ENCODE peak calls at places on chromosomes 3 and 15, in eight cellular contexts. R, P, Q, H, X, S, I and O are unnamed samples. For H3K36me3, the result is how much of the 10 kb centered on the place peaks cover.

GRCh38 chr3:55431041-55431440 is 56.1 kb downstream of the WNT5A start:
- DNase-seq in S (no peak), R (no peak), X (no peak), Q (no peak), I (no peak), P (no peak), H (no peak), O (no peak)

GRCh38 chr3:73855792-73856191 is 231.1 kb upstream of the PDZRN3 start:
- DNase-seq in R (no peak), P (no peak), H (no peak), X (no peak), I (no peak), Q (no peak), S (no peak), O (no peak)

GRCh38 chr15:62788224-62788623 is 254.3 kb upstream of the TPM1 start:
- DNase-seq in P (no peak), R (no peak), Q (no peak), H (no peak), S (no peak), I (no peak), X (no peak), O (no peak)

GRCh38 chr15:90465930-90466567 is 63.7 kb upstream of the CRTC3 start:
- DNase-seq in S (no peak), I (no peak), R (no peak), H (no peak), X (no peak), Q (no peak), P (no peak), O (no peak)

GRCh38 chr15:31502541-31503229 is 176.1 kb downstream of the KLF13 start:
- DNase-seq in X (no peak), Q (peak), I (no peak), R (no peak), H (no peak), S (no peak), P (no peak), O (no peak)

GRCh38 chr15:46151786-46152185 is 517.0 kb downstream of the SQOR start:
- DNase-seq in I (no peak), H (no peak), Q (no peak), P (no peak), S (no peak), X (no peak), R (no peak), O (no peak)

GRCh38 chr3:52532517-52532837 is 1.2 kb downstream of the NT5DC2 start:
- DNase-seq in Q (no peak), I (peak), S (no peak), P (peak), H (no peak), R (peak), X (no peak), O (no peak)

GRCh38 chr15:65791335-65792129 is 561 bp downstream of the DENND4A start:
- DNase-seq in P (peak), S (peak), I (peak), R (peak), Q (no peak), H (peak), X (no peak), O (no peak)

GRCh38 chr3:122101646-122102045 is 46.5 kb downstream of the CD86 start:
- DNase-seq in X (peak), Q (no peak), P (peak), R (no peak), H (peak), S (no peak), I (no peak), O (peak)

GRCh38 chr3:57918123-57918837 is 89.9 kb upstream of the FLNB start:
- DNase-seq in I (no peak), Q (no peak), H (no peak), S (no peak), X (no peak), P (no peak), R (no peak), O (no peak)

GRCh38 chr3:87247086-87247781 is 20.1 kb downstream of the CHMP2B start:
- DNase-seq in R (no peak), P (no peak), S (no peak), I (no peak), Q (no peak), H (no peak), X (no peak), O (no peak)

DNA sequence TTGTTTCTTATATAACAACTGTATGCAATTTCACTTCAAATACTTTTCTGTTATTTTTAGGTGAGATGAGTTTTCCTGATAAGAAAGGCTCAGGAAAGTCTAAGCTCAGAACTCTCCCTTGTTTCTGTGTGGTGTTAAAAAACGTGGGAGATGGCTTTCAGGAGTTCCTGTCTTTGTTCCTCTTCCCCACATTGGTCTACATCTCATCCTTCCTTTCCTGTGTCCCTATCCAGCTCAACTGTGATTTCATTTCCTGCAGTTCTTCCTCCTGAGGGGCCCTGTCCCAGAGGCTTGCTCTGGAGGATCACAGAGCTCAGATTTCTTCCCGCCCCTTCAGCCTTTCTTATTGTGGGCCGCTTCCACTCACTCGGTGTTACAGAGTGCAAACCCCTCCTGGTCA is 11.2 kb downstream of the SEC13 start:
- DNase-seq in I (no peak), Q (no peak), X (no peak), P (no peak), S (no peak), R (no peak), H (no peak), O (no peak)
- H3K4me3 ChIP-seq in I (no peak), Q (no peak), X (no peak), P (no peak), S (no peak), R (no peak), H (no peak), O (no peak)

DNA sequence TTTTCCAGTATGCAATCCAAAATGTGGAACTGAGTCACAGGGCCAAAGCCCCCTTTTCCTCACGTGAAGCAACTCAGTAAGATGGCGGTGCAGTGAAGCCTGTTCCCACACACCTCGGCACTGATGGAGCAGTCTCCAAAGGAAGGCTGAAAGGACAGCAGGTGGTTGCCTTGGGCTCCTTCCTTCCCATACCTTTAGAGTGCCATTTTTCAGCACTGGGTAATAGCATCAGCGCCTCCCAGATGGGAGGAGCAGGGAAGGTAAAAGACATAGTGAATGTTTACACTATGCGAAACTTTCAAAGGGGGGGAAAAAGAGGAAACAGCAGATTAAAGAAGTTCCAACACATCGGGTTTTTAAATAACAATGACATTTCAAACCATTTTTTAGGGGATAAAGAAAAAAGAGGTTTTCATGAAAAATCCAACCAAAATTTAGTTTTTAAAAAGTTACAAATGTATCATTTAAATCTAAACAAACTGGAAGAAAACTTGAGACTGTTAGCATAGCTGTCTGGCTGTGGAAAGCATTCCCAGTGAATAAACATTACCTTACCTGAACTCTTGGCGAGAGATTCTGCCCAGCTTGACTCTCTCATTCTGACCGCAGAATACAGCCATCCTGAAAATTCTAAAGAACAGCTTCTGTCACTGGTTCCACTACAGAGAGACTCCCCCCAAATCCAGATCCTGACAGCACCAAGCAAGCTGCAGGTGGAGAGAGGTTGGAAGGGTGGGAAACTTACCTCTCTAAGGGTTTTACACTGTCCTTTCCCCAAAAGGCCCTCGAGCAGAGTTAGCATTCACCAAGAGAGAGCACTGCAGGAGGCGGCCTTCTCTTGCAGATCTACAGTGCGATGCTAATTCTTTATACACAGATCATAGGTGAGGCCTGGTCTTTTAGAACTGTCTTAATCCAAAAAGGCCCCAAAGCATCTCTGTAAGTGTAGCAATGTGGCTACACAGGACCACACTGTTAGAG is 32.6 kb downstream of the ABCC5 start:
- DNase-seq in H (no peak), Q (no peak), X (no peak), I (no peak), R (no peak), S (no peak), P (peak), O (no peak)
- H3K36me3 ChIP-seq in H (half or more), Q (under half), X (under half), I (half or more), R (half or more), S (under half), P (under half), O (half or more)

GRCh38 chr3:43738305-43738704 is 47.6 kb downstream of the ABHD5 start:
- DNase-seq in S (no peak), R (no peak), P (no peak), X (no peak), Q (no peak), I (no peak), H (no peak), O (no peak)

GRCh38 chr3:43735618-43736017 is 44.9 kb downstream of the ABHD5 start:
- DNase-seq in P (no peak), H (no peak), S (no peak), X (no peak), R (no peak), I (no peak), Q (no peak), O (no peak)

GRCh38 chr3:43736558-43736995 is 45.8 kb downstream of the ABHD5 start:
- DNase-seq in P (no peak), H (no peak), Q (no peak), S (no peak), X (no peak), I (no peak), R (no peak), O (no peak)

GRCh38 chr3:43733459-43734384 is 43.0 kb downstream of the ABHD5 start:
- DNase-seq in X (no peak), S (peak), H (no peak), R (no peak), Q (no peak), I (no peak), P (peak), O (no peak)

GRCh38 chr3:43737001-43737440 is 46.3 kb downstream of the ABHD5 start:
- DNase-seq in Q (no peak), S (no peak), X (no peak), R (no peak), I (no peak), P (no peak), H (no peak), O (no peak)
- H3K27ac ChIP-seq in Q (no peak), S (no peak), X (no peak), R (no peak), I (peak), P (no peak), H (no peak), O (no peak)

GRCh38 chr15:55218068-55218467 is 21.3 kb upstream of the RSL24D1 start:
- DNase-seq in X (no peak), R (no peak), Q (no peak), I (no peak), P (no peak), S (no peak), H (no peak), O (peak)

GRCh38 chr15:55226127-55226526 is 29.4 kb upstream of the RSL24D1 start:
- DNase-seq in R (no peak), I (no peak), X (no peak), H (no peak), P (no peak), S (no peak), Q (no peak), O (no peak)

GRCh38 chr15:55221090-55222011 is 24.6 kb upstream of the RSL24D1 start:
- DNase-seq in I (no peak), P (peak), Q (no peak), H (no peak), S (no peak), R (no peak), X (no peak), O (no peak)

GRCh38 chr15:55224892-55225291 is 28.2 kb upstream of the RSL24D1 start:
- DNase-seq in R (no peak), P (no peak), Q (no peak), X (no peak), H (peak), S (no peak), I (no peak), O (no peak)

DNA sequence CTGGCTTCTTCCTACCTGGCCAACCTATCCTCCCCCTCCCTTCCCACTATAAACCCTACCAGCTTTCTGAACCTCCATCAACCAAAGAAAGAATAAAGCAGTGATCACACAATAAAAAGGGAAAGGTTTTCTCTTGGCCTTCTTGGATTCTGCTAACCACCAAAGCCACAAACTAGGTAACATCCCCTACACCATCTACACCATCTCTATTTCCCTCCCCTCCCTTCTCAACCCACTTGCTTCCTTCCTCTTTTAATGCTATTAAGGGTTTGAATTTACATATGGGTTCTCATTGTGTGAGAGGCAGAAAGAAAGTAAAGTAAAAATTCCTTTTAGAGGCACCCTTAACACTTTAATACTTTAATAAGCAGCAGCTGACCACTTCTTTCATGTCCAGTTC is 25.8 kb upstream of the RSL24D1 start:
- DNase-seq in Q (no peak), R (no peak), P (no peak), S (no peak), H (no peak), I (no peak), X (no peak), O (peak)
- H3K4me3 ChIP-seq in Q (no peak), R (no peak), P (no peak), S (no peak), H (no peak), I (no peak), X (no peak), O (peak)

DNA sequence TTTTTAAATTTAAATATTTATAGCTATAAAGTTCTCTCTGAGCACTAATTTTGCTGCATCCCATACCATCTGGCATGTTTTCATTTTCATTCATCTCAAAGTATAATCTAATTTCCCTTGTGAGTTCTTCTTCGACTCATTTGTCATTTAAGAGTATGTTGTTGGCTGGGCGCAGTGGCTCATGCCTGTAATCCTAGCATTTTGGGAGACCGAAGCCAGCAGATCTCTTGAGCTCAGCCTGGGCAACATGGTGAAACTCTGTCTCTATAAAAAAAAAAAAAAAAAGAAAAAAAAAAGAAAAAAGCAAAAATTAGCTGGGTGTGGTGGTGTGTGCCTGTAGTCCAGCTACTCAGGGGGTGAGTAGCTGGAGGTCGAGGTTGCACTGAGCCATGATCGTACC is 34.9 kb downstream of the MAP1A start:
- DNase-seq in P (no peak), R (no peak), S (no peak), X (no peak), I (no peak), H (no peak), Q (no peak), O (no peak)
- H3K36me3 ChIP-seq in P (under half), R (under half), S (under half), X (under half), I (under half), H (under half), Q (under half), O (under half)

DNA sequence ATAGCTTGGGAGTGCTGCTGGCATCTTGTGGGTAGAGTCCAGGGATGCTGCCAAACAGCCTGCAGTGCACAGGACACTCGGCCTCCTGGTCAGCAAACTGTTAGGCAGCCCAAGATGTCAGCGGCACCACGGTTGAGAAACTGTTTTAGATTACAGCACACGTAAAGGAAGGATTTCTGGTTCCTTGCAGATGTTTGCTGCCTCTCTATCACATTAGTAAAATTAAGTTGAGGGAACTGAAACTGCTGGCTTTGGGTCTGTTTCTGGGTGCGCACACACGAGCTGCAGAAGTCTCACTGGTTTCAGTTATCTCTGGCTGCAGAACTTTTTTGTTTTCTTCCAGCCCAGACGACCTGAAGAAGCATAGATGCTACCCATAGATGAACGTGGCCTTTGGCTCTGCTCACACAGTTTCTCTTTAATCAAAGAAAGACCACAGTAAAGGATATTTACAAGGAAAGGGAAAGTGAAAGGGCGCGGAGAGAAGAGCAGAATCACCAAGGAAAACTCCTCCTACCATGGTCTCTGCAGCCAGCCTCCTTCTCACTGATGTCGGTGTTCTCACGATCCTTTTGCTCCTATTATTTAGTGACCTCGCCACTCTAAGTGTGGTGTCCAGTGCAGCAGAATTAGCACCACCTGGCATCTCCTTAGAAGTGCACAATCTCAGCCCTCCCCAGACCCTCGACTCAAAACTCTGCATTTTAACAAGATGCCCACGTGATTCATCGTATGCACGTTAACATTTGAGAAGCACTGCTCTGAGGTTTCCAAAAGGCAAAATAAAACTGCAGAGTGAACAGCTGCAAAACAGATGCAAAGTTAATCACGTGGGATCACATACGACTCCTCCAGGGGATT is 50.6 kb upstream of the AKAP13 start:
- DNase-seq in I (peak), S (peak), P (peak), X (peak), R (no peak), Q (no peak), H (peak), O (peak)
- H3K27ac ChIP-seq in I (peak), S (peak), P (peak), X (peak), R (peak), Q (no peak), H (peak), O (peak)